ENCODE peak calls at places on chromosome 19, in nine cellular contexts. P is fibroblast of pulmonary artery, B is foreskin fibroblast, Y is NCI-H460, C is cardiac fibroblast, Z is GM03348, E is fibroblast of villous mesenchyme, H is globus pallidus, K is left colon. I is an unnamed sample.

GRCh38 chr19:55278391-55279135 is 1.3 kb downstream of the HSPBP1 start:
- DNase-seq in K (no peak), Y (no peak), E (no peak), C (no peak), Z (no peak), H (no peak), B (no peak), P (no peak), I (no peak)

GRCh38 chr19:49362926-49363264 is 679 bp upstream of the TEAD2 start:
- DNase-seq in Y (no peak), H (no peak), C (no peak), P (peak; percentile 53), K (peak; percentile 46), Z (peak; percentile 51), E (peak; percentile 56), B (peak; percentile 19), I (no peak)

GRCh38 chr19:11279505-11280236 is 16.3 kb upstream of the TSPAN16 start:
- DNase-seq in C (peak; percentile 77), E (no peak), B (no peak), Y (no peak), H (no peak), K (no peak), P (peak; percentile 45), Z (no peak), I (no peak)

GRCh38 chr19:1128111-1128510 is 24.3 kb downstream of the GPX4 start:
- DNase-seq in Z (no peak), C (no peak), B (no peak), E (no peak), K (no peak), H (no peak), P (no peak), Y (no peak), I (no peak)

GRCh38 chr19:33248104-33248503 is 22.5 kb upstream of the SLC7A10 start:
- DNase-seq in B (no peak), E (no peak), H (no peak), Y (no peak), P (no peak), C (no peak), Z (no peak), K (no peak), I (no peak)

GRCh38 chr19:35017507-35017906 is 12.8 kb upstream of the SCN1B start:
- DNase-seq in P (no peak), Z (no peak), Y (no peak), E (no peak), K (no peak), B (no peak), C (no peak), H (peak; percentile 61), I (no peak)

GRCh38 chr19:51127755-51128154 is 3.0 kb downstream of the SIGLEC9 start:
- DNase-seq in Y (no peak), B (no peak), P (peak; percentile 86), E (peak; percentile 65), C (peak; percentile 66), H (peak; percentile 15), K (no peak), Z (no peak), I (no peak)

GRCh38 chr19:8204961-8205360 is 4.2 kb upstream of the CERS4 start:
- DNase-seq in H (no peak), E (no peak), B (no peak), P (no peak), C (no peak), Z (no peak), K (no peak), Y (no peak), I (no peak)

GRCh38 chr19:15640294-15640903 is at the start of gene CYP4F3:
- DNase-seq in E (no peak), C (no peak), Z (no peak), H (no peak), B (no peak), Y (peak; percentile 82), P (no peak), K (peak; percentile 95), I (no peak)

GRCh38 chr19:12544401-12544876 is 6.8 kb downstream of the ZNF564 start:
- DNase-seq in H (no peak), P (peak; percentile 82), K (no peak), Z (no peak), C (peak; percentile 79), Y (no peak), E (peak; percentile 43), B (no peak), I (peak; percentile 40)

GRCh38 chr19:10191347-10191746 is 3.4 kb downstream of the DNMT1 start:
- DNase-seq in Z (peak; percentile 76), B (peak; percentile 81), C (peak; percentile 78), K (no peak), H (no peak), P (peak; percentile 70), Y (no peak), E (peak; percentile 21), I (peak; percentile 94)

GRCh38 chr19:6685482-6685881 is 15.5 kb upstream of the TNFSF14 start:
- DNase-seq in C (no peak), K (no peak), B (no peak), E (no peak), Y (no peak), Z (no peak), P (no peak), H (no peak), I (no peak)

GRCh38 chr19:10727599-10728250 is 9.8 kb downstream of the DNM2 start:
- DNase-seq in K (no peak), C (no peak), B (peak; percentile 21), P (no peak), Y (no peak), Z (no peak), E (no peak), H (peak; percentile 63), I (no peak)

GRCh38 chr19:5153601-5154128 is 184.8 kb downstream of the KDM4B start:
- DNase-seq in H (no peak), Z (no peak), C (no peak), E (no peak), K (no peak), P (no peak), Y (no peak), B (no peak), I (no peak)

GRCh38 chr19:48136547-48136946 is 25.9 kb upstream of the PLA2G4C start:
- DNase-seq in B (no peak), H (no peak), P (no peak), E (no peak), C (no peak), K (no peak), Z (no peak), Y (no peak), I (no peak)

GRCh38 chr19:11944656-11945055 is 19.7 kb downstream of the ZNF700 start:
- DNase-seq in P (no peak), E (no peak), C (no peak), K (no peak), B (no peak), Y (no peak), Z (no peak), H (no peak), I (no peak)

GRCh38 chr19:14265285-14266036 is 59.5 kb upstream of the ADGRL1 start:
- DNase-seq in K (no peak), Y (no peak), P (no peak), B (no peak), E (no peak), Z (no peak), H (no peak), C (no peak), I (no peak)

GRCh38 chr19:3017923-3018322 is 11.2 kb downstream of the TLE2 start:
- DNase-seq in Z (no peak), E (no peak), P (no peak), B (no peak), C (no peak), Y (no peak), H (no peak), K (no peak), I (no peak)

GRCh38 chr19:15317392-15318011 is 14.8 kb downstream of the BRD4 start:
- DNase-seq in C (peak; percentile 49), B (no peak), H (no peak), P (peak; percentile 49), K (no peak), E (peak; percentile 57), Y (no peak), Z (peak; percentile 71), I (peak; percentile 65)

GRCh38 chr19:45497791-45498190 is 452 bp upstream of the PPM1N start:
- DNase-seq in Z (no peak), B (no peak), E (no peak), C (no peak), P (no peak), H (no peak), K (no peak), Y (no peak), I (no peak)

GRCh38 chr19:6947745-6948144 is 60.4 kb downstream of the ADGRE1 start:
- DNase-seq in H (no peak), E (no peak), B (peak; percentile 29), P (peak; percentile 22), Z (peak; percentile 36), K (no peak), Y (no peak), C (peak; percentile 86), I (no peak)

GRCh38 chr19:43651758-43652545 is 12.3 kb upstream of the CADM4 start:
- DNase-seq in P (peak; percentile 77), C (peak; percentile 69), E (peak; percentile 67), H (peak; percentile 79), Z (peak; percentile 76), B (peak; percentile 38), Y (peak; percentile 52), K (peak; percentile 64), I (peak; percentile 62)

GRCh38 chr19:39531834-39532232 is 819 bp downstream of the EID2B start:
- DNase-seq in B (no peak), Y (no peak), K (no peak), P (no peak), E (peak; percentile 5), H (no peak), C (peak; percentile 21), Z (no peak), I (no peak)